ENCODE peak calls at places on chromosomes 13 and 19, in six cellular contexts. R is IMR-90, J is body of pancreas, Q is upper lobe of right lung, K is endodermal cell, I is HCT116. S is an unnamed sample. For H3K4me1, the result is how much of the 10 kb centered on the place peaks cover.

GRCh38 chr19:14432817-14433453 is at the start of gene PKN1:
- DNase-seq in R (no peak), J (peak), Q (peak), K (peak), I (no peak), S (peak)

GRCh38 chr19:8096071-8096470 is 43.5 kb downstream of the CCL25 start:
- DNase-seq in R (no peak), J (no peak), Q (no peak), K (peak), I (no peak), S (no peak)

GRCh38 chr13:36526897-36527296 is 94.6 kb downstream of the CCNA1 start:
- DNase-seq in R (no peak), J (no peak), Q (peak), K (no peak), I (no peak), S (no peak)

GRCh38 chr13:43374621-43375020 is 351.2 kb downstream of the DNAJC15 start:
- DNase-seq in R (peak), J (no peak), Q (no peak), K (no peak), I (no peak), S (no peak)

GRCh38 chr19:30717381-30717780 is 345.2 kb downstream of the ZNF536 start:
- DNase-seq in R (no peak), J (no peak), Q (no peak), K (no peak), I (no peak), S (no peak)

GRCh38 chr19:46392252-46392801 is 21.0 kb downstream of the CCDC8 start:
- DNase-seq in R (peak), J (peak), Q (peak), K (peak), I (no peak), S (no peak)

GRCh38 chr13:50676602-50677001 is 166.9 kb downstream of the DLEU7 start:
- DNase-seq in R (peak), J (no peak), Q (no peak), K (peak), I (no peak), S (no peak)

GRCh38 chr19:42246143-42246868 is 3.9 kb upstream of the GSK3A start:
- DNase-seq in R (peak), J (peak), Q (peak), K (peak), I (no peak), S (peak)

GRCh38 chr19:49340069-49340864 is 5.1 kb downstream of the CD37 start:
- DNase-seq in R (no peak), J (peak), Q (peak), K (peak), I (no peak), S (peak)

GRCh38 chr13:51966186-51966585 is 45.1 kb downstream of the ATP7B start:
- DNase-seq in R (no peak), J (no peak), Q (no peak), K (no peak), I (no peak), S (no peak)

GRCh38 chr13:79765331-79765730 is 284.4 kb downstream of the NDFIP2 start:
- DNase-seq in R (no peak), J (no peak), Q (no peak), K (no peak), I (no peak), S (no peak)

GRCh38 chr13:109273326-109273751 is 513.0 kb downstream of the IRS2 start:
- DNase-seq in R (peak), J (no peak), Q (no peak), K (no peak), I (no peak), S (no peak)

GRCh38 chr13:109743706-109744453 is 42.5 kb downstream of the IRS2 start:
- DNase-seq in R (peak), J (no peak), Q (no peak), K (peak), I (no peak), S (peak)

GRCh38 chr13:21696865-21697448 is 26.1 kb downstream of the FGF9 start:
- DNase-seq in R (no peak), J (no peak), Q (no peak), K (no peak), I (no peak), S (no peak)

GRCh38 chr19:37218592-37218935 is 550 bp downstream of the ZNF383 start:
- DNase-seq in R (peak), J (no peak), Q (no peak), K (no peak), I (no peak), S (no peak)

GRCh38 chr13:111484129-111484925 is 163.9 kb downstream of the TEX29 start:
- DNase-seq in R (no peak), J (no peak), Q (peak), K (no peak), I (no peak), S (peak)

GRCh38 chr13:112519517-112520060 is 68.4 kb downstream of the TUBGCP3 start:
- DNase-seq in R (no peak), J (no peak), Q (no peak), K (no peak), I (no peak), S (no peak)

GRCh38 chr13:80047406-80047805 is 293.5 kb downstream of the SPRY2 start:
- DNase-seq in R (peak), J (peak), Q (no peak), K (no peak), I (no peak), S (no peak)

DNA sequence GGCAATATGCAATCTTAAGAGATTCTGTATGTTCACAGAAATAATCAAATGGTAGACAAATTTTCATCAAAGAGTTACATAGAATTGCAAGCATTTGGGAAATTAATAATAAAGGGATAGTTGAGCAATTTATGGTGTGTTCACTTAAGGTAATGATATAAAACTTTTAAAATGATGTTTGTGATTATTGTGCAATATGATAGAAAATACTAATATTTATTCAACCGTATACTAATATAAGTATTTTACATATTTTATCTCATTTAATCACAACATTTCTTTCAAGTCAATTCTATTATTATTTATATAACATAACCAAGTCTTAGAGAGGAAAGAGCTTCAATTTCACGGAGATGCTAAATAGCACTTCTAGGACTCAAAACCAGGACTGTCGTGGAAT is 716.8 kb upstream of the MIR17HG start:
- DNase-seq in R (no peak), J (no peak), Q (no peak), K (no peak), I (no peak), S (no peak)
- H3K27ac ChIP-seq in R (no peak), J (no peak), Q (no peak), K (no peak), I (no peak), S (no peak)

GRCh38 chr13:114065141-114065925 is 67.1 kb downstream of the RASA3 start:
- DNase-seq in R (peak), J (peak), Q (peak), K (peak), I (peak), S (peak)
- H3K4me1 ChIP-seq in R (half or more), J (under half), Q (half or more), K (under half), I (under half), S (under half)

GRCh38 chr13:101783554-101783953 is 331.1 kb downstream of the ITGBL1 start:
- DNase-seq in R (no peak), J (no peak), Q (no peak), K (no peak), I (no peak), S (no peak)
- H3K27ac ChIP-seq in R (no peak), J (no peak), Q (no peak), K (no peak), I (no peak), S (no peak)

DNA sequence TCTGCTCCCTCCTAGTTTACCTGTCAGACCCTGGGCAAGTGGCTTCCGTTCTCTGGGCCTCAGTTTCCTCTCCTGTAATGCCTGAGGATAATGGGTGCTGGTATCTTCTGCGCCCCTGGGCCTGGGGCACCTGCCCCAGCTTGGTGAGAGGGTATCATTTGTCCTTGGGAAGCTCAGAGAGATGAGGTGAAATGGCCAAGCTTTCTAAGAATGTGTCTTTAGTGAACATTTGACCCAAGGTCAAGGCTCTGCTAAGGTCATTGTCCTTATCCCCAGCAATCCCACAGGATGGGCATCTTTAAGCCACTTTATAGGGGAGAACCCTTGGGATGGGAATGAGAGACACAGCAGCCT is 1.3 kb upstream of the NFIC start:
- DNase-seq in R (no peak), J (no peak), Q (no peak), K (no peak), I (no peak), S (no peak)
- H3K4me1 ChIP-seq in R (under half), J (half or more), Q (under half), K (under half), I (under half), S (under half)

S was measured in colonic mucosa.